ENCODE peak calls at places on chromosome 21, in nine cellular contexts. H is fibroblast of lung; T is CD8-positive, alpha-beta T cell; K is GM23338; N is HCT116; P is ascending aorta; B is PC-9; R is IMR-90; Y is stomach. J is an unnamed sample.

GRCh38 chr21:23804866-23805265 is 1802.4 kb downstream of the MRPL39 start:
- DNase-seq in B (no peak), K (no peak), Y (no peak), N (no peak), H (no peak), P (no peak), T (no peak), R (no peak), J (no peak)

GRCh38 chr21:35232545-35233176 is 183.6 kb upstream of the RUNX1 start:
- DNase-seq in N (peak; percentile 88), K (no peak), H (peak; percentile 93), T (no peak), Y (peak; percentile 59), P (no peak), B (peak; percentile 63), R (peak; percentile 92), J (no peak)

GRCh38 chr21:29245104-29245643 is 53.5 kb upstream of the BACH1 start:
- DNase-seq in P (no peak), N (no peak), Y (no peak), H (no peak), T (no peak), B (no peak), R (peak; percentile 61), K (no peak), J (no peak)

GRCh38 chr21:29257701-29258100 is 41.0 kb upstream of the BACH1 start:
- DNase-seq in B (no peak), K (no peak), N (no peak), T (no peak), P (no peak), R (no peak), Y (no peak), H (no peak), J (peak; percentile 44)

GRCh38 chr21:34511787-34512451 is at the start of gene KCNE1:
- DNase-seq in P (no peak), N (no peak), T (no peak), Y (no peak), R (no peak), B (no peak), K (no peak), H (peak; percentile 58), J (no peak)

GRCh38 chr21:43864313-43864805 is 664 bp upstream of the AGPAT3 start:
- DNase-seq in H (peak; percentile 31), K (peak; percentile 84), T (no peak), B (peak; percentile 54), R (peak; percentile 16), P (peak; percentile 69), N (peak; percentile 60), Y (peak; percentile 79), J (no peak)

GRCh38 chr21:46289655-46290178 is 3.6 kb downstream of the YBEY start:
- DNase-seq in Y (no peak), N (no peak), T (no peak), K (no peak), H (no peak), B (no peak), P (no peak), R (no peak), J (no peak)

GRCh38 chr21:25626752-25627151 is 12.3 kb upstream of the JAM2 start:
- DNase-seq in K (no peak), Y (no peak), P (no peak), B (no peak), H (no peak), N (no peak), T (no peak), R (no peak), J (no peak)

GRCh38 chr21:26137379-26138060 is 33.0 kb downstream of the APP start:
- DNase-seq in N (no peak), R (no peak), H (no peak), T (no peak), P (no peak), Y (no peak), K (no peak), B (no peak), J (no peak)

GRCh38 chr21:28669331-28669730 is 323.3 kb downstream of the LTN1 start:
- DNase-seq in T (no peak), K (no peak), P (no peak), B (no peak), R (no peak), Y (no peak), H (no peak), N (no peak), J (no peak)

GRCh38 chr21:34510148-34511142 is 1.6 kb downstream of the KCNE1 start:
- DNase-seq in B (peak; percentile 57), R (peak; percentile 68), N (peak; percentile 18), T (no peak), P (peak; percentile 84), Y (peak; percentile 79), K (peak; percentile 81), H (peak; percentile 70), J (no peak)

GRCh38 chr21:33543505-33544129 is 779 bp downstream of the SON start:
- DNase-seq in P (peak; percentile 81), N (no peak), K (no peak), H (no peak), B (no peak), T (peak; percentile 50), R (no peak), Y (peak; percentile 72), J (no peak)

GRCh38 chr21:37552496-37553399 is 186.2 kb downstream of the DYRK1A start:
- DNase-seq in H (no peak), T (no peak), B (no peak), R (no peak), K (no peak), Y (no peak), P (peak; percentile 8), N (no peak), J (no peak)

GRCh38 chr21:33514234-33514633 is 22.7 kb upstream of the DNAJC28 start:
- DNase-seq in B (no peak), P (no peak), R (peak; percentile 25), Y (no peak), T (no peak), H (peak; percentile 76), N (no peak), K (no peak), J (no peak)

GRCh38 chr21:35172231-35172630 is 123.1 kb upstream of the RUNX1 start:
- DNase-seq in Y (no peak), B (no peak), P (no peak), N (no peak), T (no peak), H (no peak), K (no peak), R (no peak), J (no peak)

GRCh38 chr21:43597052-43597451 is 62.2 kb downstream of the HSF2BP start:
- DNase-seq in P (no peak), H (peak; percentile 43), K (no peak), T (no peak), N (no peak), Y (no peak), B (no peak), R (peak; percentile 88), J (peak; percentile 62)

GRCh38 chr21:42198949-42199348 is 20.0 kb upstream of the ABCG1 start:
- DNase-seq in Y (no peak), B (no peak), H (no peak), K (no peak), P (no peak), N (no peak), T (no peak), R (no peak), J (no peak)

GRCh38 chr21:42201615-42202161 is 17.3 kb upstream of the ABCG1 start:
- DNase-seq in T (no peak), K (no peak), N (no peak), Y (no peak), H (no peak), R (no peak), P (no peak), B (no peak), J (peak; percentile 44)

GRCh38 chr21:42199488-42200463 is 19.2 kb upstream of the ABCG1 start:
- DNase-seq in H (peak; percentile 83), T (no peak), P (no peak), Y (no peak), K (no peak), R (peak; percentile 77), N (no peak), B (no peak), J (peak; percentile 53)

GRCh38 chr21:42202321-42202720 is 16.6 kb upstream of the ABCG1 start:
- DNase-seq in P (no peak), Y (no peak), B (no peak), T (no peak), H (no peak), N (no peak), K (no peak), R (no peak), J (no peak)

DNA sequence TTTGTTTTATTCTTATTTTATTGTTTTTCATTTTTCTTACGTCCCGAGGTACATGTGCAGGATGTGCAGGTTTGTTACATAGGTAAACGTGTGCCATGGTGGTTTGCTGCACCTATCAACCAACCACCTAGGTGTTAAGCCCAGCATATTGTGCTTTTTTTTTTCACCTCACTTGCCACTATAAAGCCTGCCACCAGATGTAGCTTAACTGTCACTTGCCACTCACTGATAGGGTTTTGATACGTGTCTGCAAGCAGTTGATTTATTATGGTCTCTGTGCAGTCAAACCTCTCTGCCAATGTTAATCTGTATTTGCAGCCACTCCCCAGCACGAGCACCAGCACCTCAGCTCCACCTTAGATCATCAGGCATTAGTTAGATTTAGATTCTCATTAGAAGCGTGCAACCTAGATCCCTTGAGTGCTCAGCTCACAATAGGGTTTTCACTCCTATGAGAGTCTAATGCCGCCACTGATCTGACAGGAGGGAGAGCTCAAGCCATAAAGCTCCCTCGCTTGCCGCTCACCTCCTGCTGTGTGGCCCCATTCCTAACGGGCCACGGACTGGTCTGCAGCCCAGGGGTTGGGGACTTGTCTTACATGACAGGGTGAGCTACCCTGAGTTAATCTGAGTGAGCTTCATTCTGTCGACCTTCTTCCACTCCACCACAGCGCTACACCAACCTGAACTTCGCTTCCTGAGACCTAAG is 17.9 kb upstream of the ABCG1 start:
- DNase-seq in R (no peak), Y (no peak), H (no peak), K (no peak), P (no peak), T (no peak), N (no peak), B (no peak), J (no peak)
- H3K27ac ChIP-seq in R (no peak overlapping the region), Y (no peak overlapping the region), H (no peak overlapping the region), K (no peak overlapping the region), P (no peak overlapping the region), T (no peak overlapping the region), N (no peak overlapping the region), B (no peak overlapping the region), J (no peak overlapping the region)

GRCh38 chr21:31133243-31133830 is 95.1 kb upstream of the KRTAP19-8 start:
- DNase-seq in R (no peak), H (no peak), P (no peak), N (no peak), K (no peak), T (no peak), Y (no peak), B (no peak), J (no peak)
- H3K4me1 ChIP-seq in R (no peaks in the 10 kb centered on the region), H (no peaks in the 10 kb centered on the region), P (no peaks in the 10 kb centered on the region), N (no peaks in the 10 kb centered on the region), K (peaks cover 9% of the 10 kb centered on the region), T (peaks cover 35% of the 10 kb centered on the region), Y (peaks cover 5% of the 10 kb centered on the region), B (no peaks in the 10 kb centered on the region), J (no peaks in the 10 kb centered on the region)

GRCh38 chr21:15682977-15683376 is 46.8 kb upstream of the USP25 start:
- DNase-seq in N (no peak), Y (no peak), B (no peak), K (no peak), R (peak; percentile 57), P (no peak), H (peak; percentile 47), T (no peak), J (no peak)
- H3K27ac ChIP-seq in N (no peak overlapping the region), Y (no peak overlapping the region), B (no peak overlapping the region), K (no peak overlapping the region), R (no peak overlapping the region), P (no peak overlapping the region), H (peak overlapping the region; percentile 49), T (no peak overlapping the region), J (no peak overlapping the region)

GRCh38 chr21:38989097-38989744 is 183.5 kb downstream of the ETS2 start:
- DNase-seq in B (no peak), N (no peak), T (no peak), R (no peak), P (no peak), K (no peak), H (no peak), Y (no peak), J (no peak)
- H3K4me1 ChIP-seq in B (peaks cover 12% of the 10 kb centered on the region), N (peaks cover 8% of the 10 kb centered on the region), T (no peaks in the 10 kb centered on the region), R (peaks cover 50% of the 10 kb centered on the region), P (peaks cover 28% of the 10 kb centered on the region), K (peaks cover 33% of the 10 kb centered on the region), H (peaks cover 60% of the 10 kb centered on the region), Y (peaks cover 50% of the 10 kb centered on the region), J (peaks cover 43% of the 10 kb centered on the region)